ENCODE peak calls at places on chromosomes 12 and 14, in four cellular contexts. S, W, Y and K are unnamed samples.

GRCh38 chr14:50666772-50667490 is 1.2 kb downstream of the SAV1 start:
- DNase-seq in S (peak; percentile 60), W (no peak), Y (peak; percentile 65), K (no peak)

GRCh38 chr12:11171953-11172675 is 1.1 kb downstream of the SMIM10L1 start:
- DNase-seq in S (no peak), W (no peak), Y (peak; percentile 1), K (no peak)

GRCh38 chr12:68890701-68891113 is 42.3 kb downstream of the CPM start:
- DNase-seq in S (no peak), W (no peak), Y (no peak), K (no peak)

GRCh38 chr12:87870493-87870892 is 158.7 kb downstream of the C12orf50 start:
- DNase-seq in S (no peak), W (no peak), Y (no peak), K (no peak)

GRCh38 chr12:57576613-57577160 is 14.3 kb upstream of the PIP4K2C start:
- DNase-seq in S (no peak), W (no peak), Y (no peak), K (no peak)

GRCh38 chr12:48021485-48022179 is 17.4 kb upstream of the COL2A1 start:
- DNase-seq in S (no peak), W (no peak), Y (no peak), K (no peak)

GRCh38 chr14:101716077-101716950 is 45.2 kb upstream of the PPP2R5C start:
- DNase-seq in S (peak; percentile 9), W (no peak), Y (no peak), K (no peak)

GRCh38 chr12:63499567-63499966 is 168.7 kb downstream of the DPY19L2 start:
- DNase-seq in S (no peak), W (no peak), Y (no peak), K (no peak)

GRCh38 chr12:108063192-108063591 is 65.9 kb upstream of the WSCD2 start:
- DNase-seq in S (no peak), W (no peak), Y (no peak), K (no peak)

GRCh38 chr12:1607940-1608782 is 13.8 kb upstream of the FBXL14 start:
- DNase-seq in S (no peak), W (no peak), Y (no peak), K (no peak)

GRCh38 chr12:120659151-120659525 is 18.7 kb downstream of the CABP1 start:
- DNase-seq in S (no peak), W (no peak), Y (no peak), K (no peak)

GRCh38 chr12:34305176-34305575 is 282.9 kb downstream of the ALG10 start:
- DNase-seq in S (no peak), W (no peak), Y (no peak), K (no peak)
- H3K9me3 ChIP-seq in S (no peaks in the 10 kb centered on the region), W (peaks cover 91% of the 10 kb centered on the region), Y (no peaks in the 10 kb centered on the region), K (no peaks in the 10 kb centered on the region)

GRCh38 chr12:132946507-132946820 is 9.6 kb downstream of the ZNF605 start:
- DNase-seq in S (no peak), W (no peak), Y (no peak), K (no peak)
- H3K9me3 ChIP-seq in S (no peaks in the 10 kb centered on the region), W (peaks cover 97% of the 10 kb centered on the region), Y (peaks cover 6% of the 10 kb centered on the region), K (peaks cover 5% of the 10 kb centered on the region)

GRCh38 chr14:81582420-81582819 is 48.8 kb upstream of the SEL1L start:
- DNase-seq in S (no peak), W (no peak), Y (no peak), K (no peak)
- H3K9me3 ChIP-seq in S (no peaks in the 10 kb centered on the region), W (no peaks in the 10 kb centered on the region), Y (no peaks in the 10 kb centered on the region), K (no peaks in the 10 kb centered on the region)

GRCh38 chr12:132948146-132949066 is 7.7 kb downstream of the ZNF605 start:
- DNase-seq in S (no peak), W (no peak), Y (no peak), K (no peak)
- H3K9me3 ChIP-seq in S (no peaks in the 10 kb centered on the region), W (peaks cover 96% of the 10 kb centered on the region), Y (no peaks in the 10 kb centered on the region), K (peaks cover 5% of the 10 kb centered on the region)